ENCODE peak calls at places on chromosomes 6 and 20, in ten cellular contexts. F, Y, P, V, T, Q, L, N, R and Z are unnamed samples.

GRCh38 chr20:910840-911770 is 5.0 kb downstream of the ANGPT4 start:
- DNase-seq in P (no peak), L (no peak), T (no peak), Q (no peak), V (no peak), Y (no peak), F (peak; percentile 73), R (no peak), N (peak; percentile 23), Z (no peak)

GRCh38 chr6:163708459-163708858 is 293.9 kb downstream of the QKI start:
- DNase-seq in Y (no peak), N (no peak), F (peak; percentile 75), Q (no peak), L (no peak), T (no peak), R (no peak), V (peak; percentile 62), P (peak; percentile 89), Z (no peak)

GRCh38 chr20:58720890-58721289 is 28.3 kb downstream of the NPEPL1 start:
- DNase-seq in Y (no peak), R (no peak), N (no peak), Q (no peak), P (no peak), F (peak; percentile 63), V (no peak), L (no peak), T (no peak), Z (no peak)

GRCh38 chr20:58406422-58407001 is 17.5 kb downstream of the VAPB start:
- DNase-seq in V (no peak), F (no peak), N (no peak), T (no peak), P (no peak), L (no peak), Y (no peak), R (no peak), Q (no peak), Z (no peak)

GRCh38 chr6:1552296-1552761 is 57.4 kb upstream of the FOXC1 start:
- DNase-seq in L (no peak), T (no peak), V (peak; percentile 72), P (peak; percentile 35), Q (peak; percentile 7), N (no peak), Y (no peak), F (no peak), R (no peak), Z (no peak)

GRCh38 chr6:36510365-36510764 is 36.9 kb downstream of the STK38 start:
- DNase-seq in F (no peak), R (no peak), Q (peak; percentile 98), L (no peak), N (peak; percentile 91), P (no peak), T (no peak), V (no peak), Y (no peak), Z (no peak)

GRCh38 chr6:36615018-36615761 is 21.0 kb downstream of the SRSF3 start:
- DNase-seq in R (no peak), N (peak; percentile 63), T (peak; percentile 33), F (peak; percentile 86), L (peak; percentile 67), Q (peak; percentile 26), Y (peak; percentile 49), P (peak; percentile 72), V (peak; percentile 56), Z (peak; percentile 42)

GRCh38 chr20:58693226-58694006 is 816 bp downstream of the NPEPL1 start:
- DNase-seq in R (peak; percentile 80), Q (peak; percentile 35), P (peak; percentile 18), Y (no peak), F (peak; percentile 86), L (peak; percentile 46), T (peak; percentile 45), V (no peak), N (peak; percentile 47), Z (no peak)

GRCh38 chr20:59062057-59062456 is 19.5 kb upstream of the PRELID3B start:
- DNase-seq in F (no peak), N (no peak), Q (no peak), P (no peak), Y (no peak), R (no peak), L (no peak), V (no peak), T (no peak), Z (no peak)

GRCh38 chr6:167697316-167697715 is 129.4 kb upstream of the AFDN start:
- DNase-seq in N (no peak), F (no peak), V (no peak), Q (no peak), T (no peak), L (no peak), Y (peak; percentile 88), P (no peak), R (no peak), Z (no peak)

GRCh38 chr6:82331031-82331773 is 32.4 kb upstream of the TPBG start:
- DNase-seq in R (no peak), F (no peak), V (no peak), Y (no peak), P (peak; percentile 42), T (no peak), N (no peak), Q (no peak), L (peak; percentile 36), Z (no peak)

GRCh38 chr6:169376458-169376857 is 122.8 kb upstream of the THBS2 start:
- DNase-seq in V (no peak), L (no peak), F (no peak), Y (no peak), T (no peak), P (no peak), Q (no peak), R (no peak), N (no peak), Z (no peak)

GRCh38 chr6:26351544-26351953 is 13.4 kb upstream of the BTN3A2 start:
- DNase-seq in L (no peak), F (no peak), T (no peak), R (no peak), V (no peak), N (no peak), P (no peak), Y (no peak), Q (no peak), Z (no peak)

GRCh38 chr6:37549186-37549957 is 49.7 kb upstream of the CCDC167 start:
- DNase-seq in T (no peak), F (no peak), Y (peak; percentile 45), Q (no peak), L (no peak), V (no peak), R (no peak), P (no peak), N (no peak), Z (no peak)

GRCh38 chr6:17393335-17394191 is at the start of gene CAP2:
- DNase-seq in F (peak; percentile 89), Q (peak; percentile 52), T (peak; percentile 82), V (no peak), L (peak; percentile 86), R (peak; percentile 83), P (no peak), Y (peak; percentile 80), N (peak; percentile 49), Z (peak; percentile 69)

GRCh38 chr6:71481021-71481420 is 192.4 kb downstream of the OGFRL1 start:
- DNase-seq in L (no peak), F (no peak), N (no peak), Q (no peak), T (no peak), P (no peak), Y (no peak), R (no peak), V (no peak), Z (no peak)

GRCh38 chr6:71481801-71482200 is 193.2 kb downstream of the OGFRL1 start:
- DNase-seq in L (no peak), Y (no peak), T (no peak), N (no peak), Q (no peak), R (no peak), P (no peak), F (no peak), V (no peak), Z (no peak)

GRCh38 chr6:71480577-71480976 is 192.0 kb downstream of the OGFRL1 start:
- DNase-seq in R (no peak), N (no peak), T (no peak), P (no peak), F (no peak), Y (no peak), Q (no peak), V (no peak), L (no peak), Z (no peak)

GRCh38 chr6:71486466-71486865 is 197.9 kb downstream of the OGFRL1 start:
- DNase-seq in T (no peak), V (no peak), Y (no peak), P (no peak), N (no peak), L (no peak), Q (no peak), R (no peak), F (no peak), Z (no peak)

GRCh38 chr6:71482742-71483141 is 194.1 kb downstream of the OGFRL1 start:
- DNase-seq in R (no peak), P (peak; percentile 11), T (no peak), N (no peak), Y (no peak), Q (no peak), F (no peak), V (no peak), L (no peak), Z (no peak)
- TF ChIP-seq CTCF in R (no peak), P (no peak), T (no peak), N (peak; percentile 12), Y (peak; percentile 48), Q (no peak), F (no peak), V (peak; percentile 8), L (no peak), Z (no peak)

GRCh38 chr20:42516692-42517091 is 673.0 kb downstream of the PTPRT start:
- DNase-seq in F (no peak), Y (no peak), T (no peak), P (no peak), V (no peak), Q (no peak), L (no peak), R (no peak), N (no peak), Z (no peak)
- TF ChIP-seq CTCF in F (no peak), Y (no peak), T (no peak), P (no peak), V (no peak), Q (no peak), L (no peak), R (no peak), N (no peak), Z (no peak)

DNA sequence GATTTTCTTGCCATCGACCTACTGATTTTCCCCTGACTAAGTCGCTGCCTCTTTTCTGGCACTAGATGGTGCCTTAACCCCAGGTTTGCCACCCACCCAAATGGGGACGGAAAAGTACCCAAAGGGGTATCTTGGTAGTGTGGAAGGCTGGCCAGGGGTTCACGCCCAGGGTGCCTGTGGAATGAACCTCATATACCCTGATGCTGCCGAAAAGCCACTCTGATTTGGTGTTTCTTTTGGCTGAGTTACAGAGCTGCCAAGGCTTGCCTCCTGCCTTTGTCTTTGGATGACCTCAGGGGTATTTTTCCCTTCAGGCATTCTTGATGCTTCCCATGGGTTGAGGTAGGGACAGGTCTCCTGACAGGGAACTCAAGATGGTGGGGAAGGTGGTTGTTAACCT is 78.1 kb downstream of the MAP3K7 start:
- DNase-seq in R (no peak), F (no peak), N (no peak), L (peak; percentile 65), P (no peak), Y (no peak), T (peak; percentile 51), V (no peak), Q (no peak), Z (no peak)
- TF ChIP-seq CTCF in R (no peak), F (no peak), N (no peak), L (peak; percentile 65), P (no peak), Y (no peak), T (no peak), V (no peak), Q (no peak), Z (no peak)

GRCh38 chr6:131949909-131950766 is 1.0 kb downstream of the CCN2 start:
- DNase-seq in R (peak; percentile 76), Y (peak; percentile 74), T (peak; percentile 85), N (peak; percentile 81), L (peak; percentile 84), V (peak; percentile 50), P (no peak), F (peak; percentile 93), Q (peak; percentile 86), Z (peak; percentile 74)
- TF ChIP-seq CTCF in R (peak; percentile 19), Y (peak; percentile 44), T (peak; percentile 39), N (peak; percentile 55), L (peak; percentile 63), V (peak; percentile 32), P (peak; percentile 4), F (no peak), Q (peak; percentile 46), Z (peak; percentile 60)